ENCODE peak calls at places on chromosome 4, in ten cellular contexts. F is left lung; W is psoas muscle; P is NCI-H345; N is activated gamma-delta T cell treated with anti-CD3 and anti-CD28 coated beads, Interleukin-2, amount 50 U/mL, for 16 hours; K is pancreas; T is A172; O is M059J; M is NCI-H1105; J is GM18507. R is an unnamed sample.

GRCh38 chr4:151294833-151295496 is 18.0 kb downstream of the PRSS48 start:
- DNase-seq in J (no peak), M (no peak), N (no peak), P (no peak), W (no peak), K (no peak), O (no peak), F (no peak), T (no peak), R (no peak)

GRCh38 chr4:86358176-86358701 is 1.6 kb downstream of the MAPK10 start:
- DNase-seq in N (no peak), P (peak), K (no peak), J (no peak), W (no peak), F (no peak), O (no peak), M (no peak), T (no peak), R (peak)

GRCh38 chr4:103011378-103012025 is 8.0 kb downstream of the SLC9B1 start:
- DNase-seq in P (no peak), F (peak), O (peak), N (no peak), J (no peak), M (no peak), W (no peak), T (peak), K (no peak), R (no peak)

GRCh38 chr4:167555338-167556022 is 321.2 kb upstream of the SPOCK3 start:
- DNase-seq in K (no peak), W (no peak), T (no peak), N (no peak), P (no peak), M (no peak), F (no peak), O (no peak), J (no peak), R (no peak)

GRCh38 chr4:180587379-180587778 is 1655.8 kb upstream of the TENM3 start:
- DNase-seq in K (no peak), P (no peak), N (no peak), J (no peak), O (no peak), W (no peak), M (no peak), T (no peak), F (no peak), R (peak)

GRCh38 chr4:17577660-17578481 is 873 bp downstream of the LAP3 start:
- DNase-seq in N (peak), K (peak), J (no peak), O (peak), F (peak), T (peak), M (peak), W (peak), P (no peak), R (peak)

GRCh38 chr4:184402239-184402638 is 72.1 kb downstream of the IRF2 start:
- DNase-seq in T (no peak), N (no peak), J (no peak), O (no peak), P (no peak), M (no peak), K (no peak), F (no peak), W (no peak), R (no peak)

GRCh38 chr4:73776363-73776762 is 36.0 kb downstream of the CXCL8 start:
- DNase-seq in J (no peak), N (no peak), K (no peak), T (peak), O (peak), W (peak), P (peak), F (no peak), M (peak), R (no peak)

GRCh38 chr4:157978680-157979361 is 194.0 kb downstream of the GASK1B start:
- DNase-seq in P (peak), N (no peak), O (peak), J (peak), W (peak), K (no peak), F (no peak), M (peak), T (peak), R (peak)

GRCh38 chr4:88522702-88523324 is 763 bp downstream of the PYURF start:
- DNase-seq in J (no peak), F (no peak), O (peak), T (peak), M (no peak), P (peak), W (peak), N (no peak), K (peak), R (peak)

GRCh38 chr4:1598206-1598605 is 85.9 kb downstream of the FAM53A start:
- DNase-seq in N (no peak), J (no peak), K (peak), M (no peak), W (no peak), T (no peak), F (no peak), O (no peak), P (no peak), R (no peak)

GRCh38 chr4:168440442-168441264 is 39.6 kb downstream of the DDX60L start:
- DNase-seq in W (no peak), F (no peak), M (no peak), T (peak), N (no peak), O (peak), P (no peak), K (no peak), J (peak), R (no peak)

GRCh38 chr4:113673450-113673849 is 88.1 kb downstream of the CAMK2D start:
- DNase-seq in N (peak), J (no peak), M (no peak), K (no peak), O (peak), W (no peak), P (peak), T (peak), F (no peak), R (peak)

GRCh38 chr4:161936625-161937133 is 227.1 kb downstream of the FSTL5 start:
- DNase-seq in M (no peak), W (no peak), P (no peak), K (no peak), O (peak), N (no peak), J (no peak), F (no peak), T (peak), R (no peak)

GRCh38 chr4:118746251-118746919 is 61.2 kb downstream of the METTL14 start:
- DNase-seq in N (no peak), O (no peak), K (no peak), T (no peak), P (peak), W (no peak), M (no peak), F (no peak), J (no peak), R (no peak)

GRCh38 chr4:137124278-137124932 is 407.9 kb downstream of the PCDH18 start:
- DNase-seq in W (no peak), F (no peak), N (no peak), T (peak), M (peak), O (peak), J (no peak), K (no peak), P (peak), R (peak)

GRCh38 chr4:6090936-6091335 is 72.7 kb upstream of the C4orf50 start:
- DNase-seq in K (no peak), O (no peak), N (no peak), T (no peak), M (no peak), J (no peak), W (no peak), P (no peak), F (no peak), R (no peak)

GRCh38 chr4:36082817-36083216 is 161.5 kb downstream of the ARAP2 start:
- DNase-seq in F (no peak), W (no peak), N (no peak), P (no peak), K (no peak), J (no peak), O (no peak), M (no peak), T (no peak), R (no peak)

GRCh38 chr4:1033840-1034551 is 22.6 kb downstream of the FGFRL1 start:
- DNase-seq in O (peak), J (no peak), N (no peak), F (no peak), T (peak), P (no peak), M (no peak), K (no peak), W (peak), R (no peak)

GRCh38 chr4:95204873-95205272 is 343.9 kb downstream of the UNC5C start:
- DNase-seq in F (no peak), T (no peak), W (no peak), M (no peak), K (no peak), N (no peak), J (no peak), P (no peak), O (peak), R (peak)

GRCh38 chr4:84719115-84719514 is 136.2 kb downstream of the CDS1 start:
- DNase-seq in N (no peak), T (no peak), M (no peak), J (no peak), F (no peak), W (no peak), K (no peak), O (no peak), P (no peak), R (no peak)

GRCh38 chr4:151961456-151961855 is 200.6 kb upstream of the GATB start:
- DNase-seq in N (no peak), J (no peak), W (no peak), P (no peak), O (no peak), K (no peak), M (no peak), F (no peak), T (no peak), R (no peak)

GRCh38 chr4:177573487-177573886 is 131.2 kb upstream of the AGA start:
- DNase-seq in P (no peak), M (no peak), O (peak), N (no peak), K (no peak), W (no peak), T (peak), J (no peak), F (no peak), R (no peak)

GRCh38 chr4:152522245-152522644 is 13.6 kb downstream of the FBXW7 start:
- DNase-seq in N (no peak), K (no peak), F (no peak), J (no peak), W (no peak), P (no peak), T (no peak), M (no peak), O (no peak), R (no peak)

GRCh38 chr4:4395849-4396627 is 9.1 kb downstream of the NSG1 start:
- DNase-seq in W (no peak), T (no peak), N (no peak), F (no peak), M (peak), K (no peak), J (no peak), O (peak), P (peak), R (no peak)

GRCh38 chr4:130183096-130183495 is 1087.1 kb downstream of the C4orf33 start:
- DNase-seq in N (no peak), W (no peak), O (no peak), T (peak), F (no peak), P (no peak), M (no peak), K (no peak), J (no peak), R (no peak)

R was measured in NAMALWA.